ENCODE peak calls at places on chromosomes 12 and 14, in five cellular contexts. F is glutamatergic neuron, Q is A549, E is AG10803, Z is astrocyte of the spinal cord. L is an unnamed sample.

GRCh38 chr14:64938972-64939816 is 3.4 kb downstream of the GPX2 start:
- DNase-seq in F (no peak), Q (no peak), E (no peak), Z (no peak), L (no peak)

GRCh38 chr14:101250948-101251811 is 310.1 kb upstream of the DIO3 start:
- DNase-seq in F (no peak), Q (no peak), E (no peak), Z (no peak), L (no peak)

GRCh38 chr12:57159341-57159740 is 11.9 kb upstream of the LRP1-AS start:
- DNase-seq in F (no peak), Q (no peak), E (no peak), Z (no peak), L (no peak)

GRCh38 chr12:132596016-132596415 is 14.4 kb downstream of the LRCOL1 start:
- DNase-seq in F (no peak), Q (no peak), E (peak; percentile 46), Z (peak; percentile 26), L (peak; percentile 25)

GRCh38 chr12:108479364-108480070 is 35.6 kb upstream of the FICD start:
- DNase-seq in F (no peak), Q (no peak), E (no peak), Z (no peak), L (no peak)

GRCh38 chr12:26090853-26091510 is 33.9 kb downstream of the BHLHE41 start:
- DNase-seq in F (no peak), Q (no peak), E (peak; percentile 26), Z (peak; percentile 14), L (no peak)

GRCh38 chr12:47835017-47835830 is 15.5 kb upstream of the HDAC7 start:
- DNase-seq in F (no peak), Q (no peak), E (no peak), Z (no peak), L (no peak)

GRCh38 chr12:1702708-1703107 is 11.8 kb downstream of the ADIPOR2 start:
- DNase-seq in F (no peak), Q (no peak), E (no peak), Z (no peak), L (peak; percentile 6)

GRCh38 chr12:58695263-58695662 is 225.0 kb downstream of the LRIG3 start:
- DNase-seq in F (no peak), Q (no peak), E (no peak), Z (no peak), L (no peak)

GRCh38 chr12:57096748-57097553 is 8.0 kb downstream of the NAB2 start:
- DNase-seq in F (no peak), Q (no peak), E (no peak), Z (no peak), L (no peak)

GRCh38 chr12:712172-712863 is 40.1 kb upstream of the WNK1 start:
- DNase-seq in F (no peak), Q (no peak), E (peak; percentile 4), Z (peak; percentile 57), L (no peak)

GRCh38 chr14:22976620-22977433 is 5.5 kb downstream of the AJUBA start:
- DNase-seq in F (no peak), Q (peak; percentile 31), E (peak; percentile 57), Z (peak; percentile 53), L (peak; percentile 46)

GRCh38 chr14:92435154-92435553 is 78.4 kb upstream of the RIN3 start:
- DNase-seq in F (no peak), Q (no peak), E (no peak), Z (no peak), L (no peak)

GRCh38 chr14:30656190-30656632 is 34.1 kb downstream of the SCFD1 start:
- DNase-seq in F (peak; percentile 31), Q (peak; percentile 21), E (peak; percentile 40), Z (peak; percentile 13), L (peak; percentile 63)

GRCh38 chr12:3117144-3117581 is 40.0 kb downstream of the TSPAN9 start:
- DNase-seq in F (no peak), Q (no peak), E (peak; percentile 65), Z (peak; percentile 96), L (peak; percentile 88)

GRCh38 chr14:97107070-97107469 is 309.9 kb downstream of the VRK1 start:
- DNase-seq in F (no peak), Q (peak; percentile 13), E (peak; percentile 70), Z (no peak), L (peak; percentile 54)

GRCh38 chr12:131990066-131990979 is 40.6 kb downstream of the EP400 start:
- DNase-seq in F (no peak), Q (no peak), E (no peak), Z (peak; percentile 69), L (no peak)

GRCh38 chr12:9699269-9699897 is 29.9 kb downstream of the CLEC2D start:
- DNase-seq in F (no peak), Q (no peak), E (no peak), Z (no peak), L (no peak)

GRCh38 chr12:15534322-15534721 is 212.0 kb downstream of the PTPRO start:
- DNase-seq in F (no peak), Q (no peak), E (no peak), Z (peak; percentile 41), L (peak; percentile 37)

GRCh38 chr12:49987620-49988303 is 15.0 kb downstream of the AQP6 start:
- DNase-seq in F (peak; percentile 60), Q (no peak), E (no peak), Z (no peak), L (no peak)

GRCh38 chr14:34781242-34781641 is 66.8 kb upstream of the CFL2 start:
- DNase-seq in F (no peak), Q (no peak), E (peak; percentile 85), Z (peak; percentile 72), L (peak; percentile 92)

GRCh38 chr14:103802353-103802752 is 45.0 kb downstream of the PPP1R13B start:
- DNase-seq in F (no peak), Q (no peak), E (no peak), Z (no peak), L (peak; percentile 61)

GRCh38 chr12:132498931-132499330 is 9.0 kb downstream of the FBRSL1 start:
- DNase-seq in F (no peak), Q (no peak), E (no peak), Z (no peak), L (no peak)

DNA sequence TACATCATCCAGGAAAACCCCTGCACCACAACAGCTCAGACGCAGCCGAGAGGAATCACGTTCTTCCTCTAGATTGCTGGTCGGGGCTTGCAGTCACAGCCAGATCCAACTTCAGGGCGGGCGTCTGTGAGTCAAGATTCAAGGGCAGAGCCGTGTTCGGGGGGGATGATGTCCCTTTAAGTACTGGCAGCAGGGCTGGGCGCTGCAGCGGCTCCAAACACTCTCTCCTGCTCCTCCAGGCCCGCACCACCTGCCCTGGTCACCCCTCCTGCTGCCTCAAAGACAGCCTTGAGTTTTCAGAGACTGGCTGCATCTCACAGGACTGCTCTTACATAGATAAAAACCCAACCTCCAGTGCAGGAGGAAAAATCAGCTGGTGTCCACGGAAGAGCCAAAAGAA is 68.3 kb downstream of the KDM2B start:
- DNase-seq in F (peak; percentile 28), Q (no peak), E (no peak), Z (no peak), L (no peak)
- TF ChIP-seq CTCF in F (no peak), Q (no peak), E (no peak), Z (no peak), L (no peak)

DNA sequence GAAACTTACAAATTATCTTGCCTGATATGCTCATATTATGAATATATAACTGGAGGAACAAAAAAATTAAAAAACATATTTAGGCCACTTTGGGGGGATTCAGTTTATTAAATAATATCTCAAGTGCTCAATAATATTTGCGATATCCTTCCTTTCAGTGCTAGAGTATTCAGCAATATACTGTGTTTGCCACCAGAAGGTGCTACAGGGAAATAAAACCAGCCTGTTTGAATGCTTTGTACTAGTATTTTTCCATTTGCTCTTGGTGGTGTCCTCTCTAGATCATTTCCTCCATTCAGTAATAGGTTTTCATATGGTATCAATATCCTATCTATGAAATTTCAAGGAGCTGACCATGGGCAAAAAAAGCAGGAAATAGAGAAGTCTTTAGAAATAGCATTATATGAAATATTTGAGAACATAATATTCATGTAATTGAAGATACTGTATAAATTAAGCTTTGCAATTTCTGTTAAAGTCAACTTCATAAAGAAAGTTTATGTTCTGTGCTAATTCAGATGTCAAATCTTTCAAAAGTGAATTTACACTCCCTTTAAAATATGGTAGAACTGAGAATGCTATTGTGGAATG is 106.2 kb upstream of the NAV3 start:
- DNase-seq in F (no peak), Q (no peak), E (peak; percentile 45), Z (peak; percentile 65), L (peak; percentile 69)
- TF ChIP-seq CTCF in F (peak; percentile 44), Q (peak; percentile 79), E (peak; percentile 79), Z (peak; percentile 72), L (peak; percentile 89)

DNA sequence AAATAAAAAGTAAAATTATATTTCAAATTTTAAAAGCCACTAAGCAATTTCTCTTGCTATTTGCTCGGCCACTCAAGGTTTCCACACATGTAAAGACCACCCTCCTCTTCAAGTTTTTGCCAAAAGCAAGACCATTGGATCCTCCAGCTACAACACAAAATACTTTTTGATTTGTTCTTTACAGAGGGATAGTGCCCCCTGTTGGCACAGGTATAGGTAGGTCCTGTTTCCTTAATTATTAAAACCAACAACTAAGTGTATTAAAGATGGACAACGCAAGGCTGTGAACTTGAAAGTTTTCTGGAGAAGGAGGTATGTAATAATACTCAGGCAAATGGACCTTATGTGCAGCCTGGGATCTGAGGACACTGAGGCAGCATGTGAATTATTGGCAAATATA is 23.8 kb downstream of the ATP6V1D start:
- DNase-seq in F (no peak), Q (peak; percentile 15), E (no peak), Z (peak; percentile 34), L (peak; percentile 41)
- TF ChIP-seq CTCF in F (peak; percentile 54), Q (peak; percentile 52), E (peak; percentile 35), Z (peak; percentile 50), L (peak; percentile 51)

DNA sequence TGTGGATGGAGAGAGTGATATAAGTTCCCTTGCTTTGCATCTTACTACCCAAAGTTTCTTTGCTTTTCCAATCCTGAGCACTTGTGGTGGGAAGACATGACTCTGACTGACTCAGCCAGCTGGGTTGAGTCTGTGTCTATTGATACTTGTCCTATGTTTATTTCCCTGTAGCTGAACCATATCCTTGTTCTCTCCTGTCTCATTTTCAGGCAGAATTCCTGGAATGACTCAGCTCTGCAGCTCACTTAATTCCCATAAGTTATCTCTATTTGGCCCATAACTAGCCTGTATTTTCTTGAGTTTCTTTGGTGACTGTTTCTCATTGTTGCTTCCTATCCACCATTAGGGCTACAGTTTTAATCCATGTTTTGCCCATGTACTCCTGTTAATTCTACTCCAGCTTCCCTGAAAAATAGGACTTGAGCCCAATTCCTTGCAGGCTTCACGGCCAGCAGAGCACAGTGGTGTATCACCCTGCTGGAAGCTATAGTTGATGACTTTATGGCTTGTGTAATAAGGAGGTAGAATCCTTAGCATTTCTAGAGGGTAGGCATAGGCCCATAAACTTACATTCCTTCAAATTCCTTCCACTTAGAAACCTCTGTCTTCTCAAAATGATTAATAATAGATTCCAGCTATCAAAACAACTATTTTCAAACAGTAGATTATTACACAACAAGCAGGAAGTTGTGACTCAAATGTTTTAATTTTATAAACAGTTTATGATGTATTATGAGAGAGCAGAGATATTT is 183.1 kb downstream of the TMTC3 start:
- DNase-seq in F (no peak), Q (peak; percentile 16), E (peak; percentile 97), Z (peak; percentile 94), L (peak; percentile 97)
- TF ChIP-seq CTCF in F (no peak), Q (peak; percentile 5), E (peak; percentile 61), Z (no peak), L (peak; percentile 36)

GRCh38 chr14:36099619-36100018 is 76.9 kb downstream of the PTCSC3 start:
- DNase-seq in F (no peak), Q (no peak), E (no peak), Z (no peak), L (no peak)

GRCh38 chr14:36105401-36105800 is 71.1 kb downstream of the PTCSC3 start:
- DNase-seq in F (no peak), Q (no peak), E (no peak), Z (no peak), L (peak; percentile 25)
- TF ChIP-seq CTCF in F (no peak), Q (no peak), E (peak; percentile 15), Z (peak; percentile 18), L (peak; percentile 10)

L was measured in fibroblast of mammary gland.